ENCODE peak calls at places on chromosome 22, in eight cellular contexts. One of them, this sample, is unnamed.

GRCh38 chr22:34019190-34019845 is 99.0 kb upstream of the LARGE1 start:
- DNase-seq in HCT116: no peak
- DNase-seq in PC-3: no peak
- DNase-seq in psoas muscle: no peak
- DNase-seq in H1: no peak
- DNase-seq in kidney: no peak
- DNase-seq in astrocyte of the spinal cord: no peak
- DNase-seq in endothelial cell: no peak
- DNase-seq in this sample: no peak

GRCh38 chr22:19873138-19873959 is 18.7 kb upstream of the GNB1L start:
- DNase-seq in kidney: peak; percentile 70
- DNase-seq in H1: no peak
- DNase-seq in PC-3: no peak
- DNase-seq in psoas muscle: no peak
- DNase-seq in astrocyte of the spinal cord: no peak
- DNase-seq in HCT116: no peak
- DNase-seq in endothelial cell: no peak
- DNase-seq in this sample: no peak

GRCh38 chr22:48240165-48240934 is 1477.9 kb downstream of the TBC1D22A start:
- DNase-seq in astrocyte of the spinal cord: no peak
- DNase-seq in kidney: no peak
- DNase-seq in H1: no peak
- DNase-seq in PC-3: no peak
- DNase-seq in endothelial cell: no peak
- DNase-seq in psoas muscle: no peak
- DNase-seq in HCT116: no peak
- DNase-seq in this sample: no peak

GRCh38 chr22:39666926-39667325 is 96.4 kb downstream of the CACNA1I start:
- DNase-seq in endothelial cell: no peak
- DNase-seq in kidney: no peak
- DNase-seq in psoas muscle: no peak
- DNase-seq in H1: no peak
- DNase-seq in HCT116: no peak
- DNase-seq in astrocyte of the spinal cord: no peak
- DNase-seq in PC-3: no peak
- DNase-seq in this sample: no peak

GRCh38 chr22:32723632-32724031 is 77.9 kb upstream of the TIMP3 start:
- DNase-seq in PC-3: no peak
- DNase-seq in H1: no peak
- DNase-seq in astrocyte of the spinal cord: peak; percentile 96
- DNase-seq in HCT116: no peak
- DNase-seq in kidney: peak; percentile 94
- DNase-seq in psoas muscle: peak; percentile 76
- DNase-seq in endothelial cell: no peak
- DNase-seq in this sample: no peak

GRCh38 chr22:27197618-27198017 is 540.2 kb downstream of the MIAT start:
- DNase-seq in endothelial cell: no peak
- DNase-seq in psoas muscle: no peak
- DNase-seq in kidney: no peak
- DNase-seq in astrocyte of the spinal cord: no peak
- DNase-seq in HCT116: no peak
- DNase-seq in PC-3: no peak
- DNase-seq in H1: no peak
- DNase-seq in this sample: no peak

GRCh38 chr22:27756212-27756660 is 45.3 kb downstream of the MN1 start:
- DNase-seq in astrocyte of the spinal cord: no peak
- DNase-seq in HCT116: no peak
- DNase-seq in endothelial cell: no peak
- DNase-seq in PC-3: no peak
- DNase-seq in kidney: no peak
- DNase-seq in H1: no peak
- DNase-seq in psoas muscle: no peak
- DNase-seq in this sample: no peak

GRCh38 chr22:47375621-47376321 is 613.3 kb downstream of the TBC1D22A start:
- DNase-seq in astrocyte of the spinal cord: no peak
- DNase-seq in H1: no peak
- DNase-seq in endothelial cell: no peak
- DNase-seq in PC-3: no peak
- DNase-seq in HCT116: no peak
- DNase-seq in kidney: no peak
- DNase-seq in psoas muscle: no peak
- DNase-seq in this sample: no peak

GRCh38 chr22:25774575-25775026 is 32.6 kb downstream of the MYO18B start:
- DNase-seq in kidney: no peak
- DNase-seq in PC-3: peak; percentile 4
- DNase-seq in endothelial cell: peak; percentile 62
- DNase-seq in HCT116: no peak
- DNase-seq in psoas muscle: no peak
- DNase-seq in H1: peak; percentile 86
- DNase-seq in astrocyte of the spinal cord: no peak
- DNase-seq in this sample: peak; percentile 74

GRCh38 chr22:39776295-39776694 is 117.3 kb downstream of the ENTHD1 start:
- DNase-seq in astrocyte of the spinal cord: no peak
- DNase-seq in HCT116: no peak
- DNase-seq in H1: no peak
- DNase-seq in kidney: no peak
- DNase-seq in PC-3: no peak
- DNase-seq in psoas muscle: no peak
- DNase-seq in endothelial cell: no peak
- DNase-seq in this sample: no peak

GRCh38 chr22:20430101-20430640 is 7.5 kb downstream of the SCARF2 start:
- DNase-seq in H1: no peak
- DNase-seq in PC-3: no peak
- DNase-seq in kidney: peak; percentile 60
- DNase-seq in astrocyte of the spinal cord: no peak
- DNase-seq in psoas muscle: no peak
- DNase-seq in HCT116: no peak
- DNase-seq in endothelial cell: no peak
- DNase-seq in this sample: no peak

DNA sequence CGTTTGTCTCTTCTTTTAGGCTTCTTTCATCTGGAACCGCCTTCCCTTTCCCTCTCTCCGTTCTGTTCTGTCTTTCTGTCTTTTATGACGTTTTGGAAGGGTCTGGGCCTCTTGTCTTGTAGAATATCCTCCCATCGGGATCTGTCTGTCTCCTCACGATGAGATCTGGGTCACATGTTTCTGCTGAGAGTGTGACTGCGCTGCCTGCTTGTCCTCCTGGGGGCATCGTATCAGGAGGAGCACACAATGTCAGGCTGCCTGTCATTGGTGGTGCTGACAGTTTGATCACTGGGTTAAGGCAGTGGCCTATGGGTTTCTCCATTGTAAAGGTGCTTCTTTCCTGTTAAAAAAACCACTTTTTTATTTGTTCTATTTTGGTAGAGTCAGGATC is 60.4 kb upstream of the PARVG start:
- DNase-seq in kidney: peak; percentile 7
- DNase-seq in HCT116: no peak
- DNase-seq in astrocyte of the spinal cord: no peak
- DNase-seq in endothelial cell: no peak
- DNase-seq in H1: no peak
- DNase-seq in PC-3: no peak
- DNase-seq in psoas muscle: no peak
- DNase-seq in this sample: no peak
- TF ChIP-seq CTCF in kidney: no peak
- TF ChIP-seq CTCF in HCT116: no peak
- TF ChIP-seq CTCF in astrocyte of the spinal cord: no peak
- TF ChIP-seq CTCF in endothelial cell: no peak
- TF ChIP-seq CTCF in H1: peak; percentile 53
- TF ChIP-seq CTCF in PC-3: no peak
- TF ChIP-seq CTCF in psoas muscle: no peak
- TF ChIP-seq CTCF in this sample: no peak

GRCh38 chr22:42909363-42910058 is 52.4 kb upstream of the ARFGAP3 start:
- DNase-seq in astrocyte of the spinal cord: no peak
- DNase-seq in endothelial cell: no peak
- DNase-seq in PC-3: no peak
- DNase-seq in psoas muscle: no peak
- DNase-seq in HCT116: no peak
- DNase-seq in kidney: no peak
- DNase-seq in H1: no peak
- DNase-seq in this sample: no peak

GRCh38 chr22:42912049-42912448 is 55.0 kb upstream of the ARFGAP3 start:
- DNase-seq in PC-3: peak; percentile 4
- DNase-seq in kidney: no peak
- DNase-seq in astrocyte of the spinal cord: no peak
- DNase-seq in endothelial cell: no peak
- DNase-seq in H1: no peak
- DNase-seq in psoas muscle: no peak
- DNase-seq in HCT116: no peak
- DNase-seq in this sample: no peak

GRCh38 chr22:42908082-42908746 is 51.1 kb upstream of the ARFGAP3 start:
- DNase-seq in psoas muscle: no peak
- DNase-seq in astrocyte of the spinal cord: no peak
- DNase-seq in HCT116: no peak
- DNase-seq in kidney: no peak
- DNase-seq in H1: no peak
- DNase-seq in endothelial cell: no peak
- DNase-seq in PC-3: no peak
- DNase-seq in this sample: no peak

GRCh38 chr22:42907404-42908081 is 50.5 kb upstream of the ARFGAP3 start:
- DNase-seq in HCT116: no peak
- DNase-seq in kidney: no peak
- DNase-seq in psoas muscle: no peak
- DNase-seq in astrocyte of the spinal cord: no peak
- DNase-seq in PC-3: no peak
- DNase-seq in endothelial cell: no peak
- DNase-seq in H1: no peak
- DNase-seq in this sample: no peak

DNA sequence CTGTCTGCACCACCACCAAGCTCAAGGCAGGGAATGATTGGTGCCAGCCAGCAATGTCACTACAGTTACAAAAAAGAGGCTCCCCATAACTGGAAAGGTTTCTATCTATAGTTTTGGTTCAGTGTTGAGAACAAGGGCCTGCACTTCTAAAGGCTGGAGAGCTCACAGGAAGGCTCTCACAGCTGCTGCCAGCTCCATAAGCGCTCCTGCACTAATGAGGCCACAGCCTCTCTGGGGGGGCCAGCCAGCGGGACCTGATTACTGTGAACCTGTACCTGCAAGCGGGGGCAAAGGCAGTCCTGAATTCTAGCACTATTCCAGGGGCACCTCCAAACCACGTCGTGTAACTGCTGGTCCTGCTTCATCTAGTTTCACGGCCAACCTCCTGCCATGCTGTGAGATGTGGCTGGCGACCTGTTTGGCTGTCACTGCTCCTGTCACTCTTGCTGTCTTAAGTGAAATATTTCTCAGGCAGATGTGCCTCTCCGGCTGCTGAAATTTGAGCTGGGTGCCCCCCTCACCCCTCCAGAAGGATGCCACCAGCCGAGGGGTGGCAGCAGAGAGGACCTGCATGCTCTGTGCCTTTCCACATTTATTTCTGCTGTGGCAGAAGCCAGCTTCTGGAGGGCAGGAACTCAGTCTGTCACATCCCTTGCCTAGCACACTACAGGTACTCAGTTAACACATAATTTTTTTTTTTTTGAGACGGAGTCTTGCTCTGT is 53.3 kb upstream of the ARFGAP3 start:
- DNase-seq in PC-3: no peak
- DNase-seq in endothelial cell: no peak
- DNase-seq in kidney: no peak
- DNase-seq in H1: no peak
- DNase-seq in HCT116: no peak
- DNase-seq in astrocyte of the spinal cord: no peak
- DNase-seq in psoas muscle: no peak
- DNase-seq in this sample: no peak
- TF ChIP-seq CTCF in PC-3: no peak
- TF ChIP-seq CTCF in endothelial cell: no peak
- TF ChIP-seq CTCF in kidney: no peak
- TF ChIP-seq CTCF in H1: peak; percentile 6
- TF ChIP-seq CTCF in HCT116: no peak
- TF ChIP-seq CTCF in astrocyte of the spinal cord: no peak
- TF ChIP-seq CTCF in psoas muscle: peak; percentile 52
- TF ChIP-seq CTCF in this sample: no peak

DNA sequence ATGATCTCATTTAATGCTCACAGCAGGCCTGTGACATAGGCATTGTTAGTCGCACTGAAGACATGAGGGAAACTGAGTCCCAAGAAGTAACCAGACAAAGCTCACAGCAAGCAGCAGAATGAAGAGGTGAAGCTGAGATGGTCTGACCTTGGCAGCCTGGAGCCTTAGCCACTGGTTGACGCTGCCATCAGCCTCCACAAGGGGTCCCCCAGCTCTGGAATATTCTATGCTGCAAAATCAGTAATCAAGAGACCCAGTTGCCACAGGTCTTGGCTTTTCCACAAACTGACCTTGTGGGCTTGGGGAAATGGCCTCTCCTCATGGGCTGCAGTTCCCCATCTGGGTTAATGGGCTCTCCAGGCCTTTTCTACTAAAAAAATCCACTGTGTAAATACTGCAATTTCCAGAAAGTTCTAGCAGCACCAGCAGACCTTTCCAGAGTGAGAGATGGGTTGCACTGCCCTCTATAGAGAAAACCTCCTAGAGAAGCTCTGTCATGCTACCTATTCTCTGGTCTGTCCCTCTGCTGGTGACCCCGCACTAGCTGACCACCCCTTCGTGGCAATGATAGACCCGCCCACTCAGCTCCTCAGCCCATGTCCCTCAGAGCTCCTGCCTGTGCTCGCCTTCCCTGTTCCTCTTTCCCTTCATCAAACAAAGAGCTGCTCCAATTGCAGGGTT is 22.6 kb upstream of the ISX start:
- DNase-seq in HCT116: no peak
- DNase-seq in endothelial cell: peak; percentile 34
- DNase-seq in psoas muscle: no peak
- DNase-seq in kidney: no peak
- DNase-seq in astrocyte of the spinal cord: no peak
- DNase-seq in PC-3: peak; percentile 18
- DNase-seq in H1: no peak
- DNase-seq in this sample: no peak
- TF ChIP-seq CTCF in HCT116: peak; percentile 40
- TF ChIP-seq CTCF in endothelial cell: peak; percentile 22
- TF ChIP-seq CTCF in psoas muscle: no peak
- TF ChIP-seq CTCF in kidney: no peak
- TF ChIP-seq CTCF in astrocyte of the spinal cord: no peak
- TF ChIP-seq CTCF in PC-3: peak; percentile 44
- TF ChIP-seq CTCF in H1: peak; percentile 59
- TF ChIP-seq CTCF in this sample: no peak

GRCh38 chr22:38034278-38034882 is 22.8 kb upstream of the PICK1 start:
- DNase-seq in endothelial cell: peak; percentile 29
- DNase-seq in H1: peak; percentile 70
- DNase-seq in kidney: peak; percentile 94
- DNase-seq in psoas muscle: peak; percentile 63
- DNase-seq in PC-3: peak; percentile 74
- DNase-seq in HCT116: peak; percentile 68
- DNase-seq in astrocyte of the spinal cord: peak; percentile 88
- DNase-seq in this sample: no peak

GRCh38 chr22:38035530-38035885 is 21.7 kb upstream of the PICK1 start:
- DNase-seq in endothelial cell: no peak
- DNase-seq in astrocyte of the spinal cord: no peak
- DNase-seq in PC-3: no peak
- DNase-seq in psoas muscle: no peak
- DNase-seq in HCT116: no peak
- DNase-seq in H1: no peak
- DNase-seq in kidney: peak; percentile 66
- DNase-seq in this sample: no peak

GRCh38 chr22:38033522-38034277 is 23.5 kb upstream of the PICK1 start:
- DNase-seq in kidney: peak; percentile 80
- DNase-seq in HCT116: no peak
- DNase-seq in endothelial cell: no peak
- DNase-seq in psoas muscle: no peak
- DNase-seq in H1: no peak
- DNase-seq in astrocyte of the spinal cord: no peak
- DNase-seq in PC-3: no peak
- DNase-seq in this sample: no peak

GRCh38 chr22:38036392-38037062 is 20.7 kb upstream of the PICK1 start:
- DNase-seq in astrocyte of the spinal cord: no peak
- DNase-seq in HCT116: no peak
- DNase-seq in H1: no peak
- DNase-seq in psoas muscle: no peak
- DNase-seq in endothelial cell: no peak
- DNase-seq in kidney: no peak
- DNase-seq in PC-3: no peak
- DNase-seq in this sample: no peak

GRCh38 chr22:38034884-38035529 is 22.2 kb upstream of the PICK1 start:
- DNase-seq in psoas muscle: no peak
- DNase-seq in H1: no peak
- DNase-seq in HCT116: no peak
- DNase-seq in PC-3: no peak
- DNase-seq in kidney: peak; percentile 37
- DNase-seq in astrocyte of the spinal cord: no peak
- DNase-seq in endothelial cell: no peak
- DNase-seq in this sample: no peak
- TF ChIP-seq CTCF in psoas muscle: no peak
- TF ChIP-seq CTCF in H1: no peak
- TF ChIP-seq CTCF in HCT116: no peak
- TF ChIP-seq CTCF in PC-3: no peak
- TF ChIP-seq CTCF in kidney: no peak
- TF ChIP-seq CTCF in astrocyte of the spinal cord: no peak
- TF ChIP-seq CTCF in endothelial cell: no peak
- TF ChIP-seq CTCF in this sample: no peak

This sample was measured in nephron progenitor cell.